ENCODE peak calls at places on chromosome 12, in nine cellular contexts. One of them, this sample, is unnamed.
A peak's percentile ranks its signal among the peaks of the same experiment; 100 is the strongest.

GRCh38 chr12:79566452-79566851 is 124.3 kb downstream of the PAWR start:
- DNase-seq in K562: no peak
- DNase-seq in prostate gland: peak; percentile 43
- DNase-seq in endothelial cell of umbilical vein: peak; percentile 89
- DNase-seq in spleen: no peak
- DNase-seq in stomach: no peak
- DNase-seq in sigmoid colon: no peak
- DNase-seq in transverse colon: no peak
- DNase-seq in upper lobe of left lung: no peak
- DNase-seq in this sample: no peak

GRCh38 chr12:116370004-116370404 is 92.5 kb upstream of the MED13L start:
- DNase-seq in prostate gland: no peak
- DNase-seq in stomach: no peak
- DNase-seq in upper lobe of left lung: no peak
- DNase-seq in K562: no peak
- DNase-seq in spleen: peak; percentile 25
- DNase-seq in sigmoid colon: no peak
- DNase-seq in transverse colon: no peak
- DNase-seq in endothelial cell of umbilical vein: no peak
- DNase-seq in this sample: no peak

GRCh38 chr12:7162691-7163114 is 26.8 kb upstream of the PEX5 start:
- DNase-seq in upper lobe of left lung: peak; percentile 66
- DNase-seq in K562: peak; percentile 43
- DNase-seq in sigmoid colon: peak; percentile 60
- DNase-seq in spleen: no peak
- DNase-seq in prostate gland: peak; percentile 24
- DNase-seq in stomach: peak; percentile 50
- DNase-seq in endothelial cell of umbilical vein: no peak
- DNase-seq in transverse colon: peak; percentile 32
- DNase-seq in this sample: no peak

GRCh38 chr12:93065896-93066295 is 136.8 kb upstream of the EEA1 start:
- DNase-seq in upper lobe of left lung: no peak
- DNase-seq in stomach: no peak
- DNase-seq in sigmoid colon: no peak
- DNase-seq in spleen: no peak
- DNase-seq in K562: no peak
- DNase-seq in transverse colon: no peak
- DNase-seq in prostate gland: no peak
- DNase-seq in endothelial cell of umbilical vein: no peak
- DNase-seq in this sample: no peak

GRCh38 chr12:71900091-71900490 is 38.6 kb upstream of the TPH2 start:
- DNase-seq in spleen: no peak
- DNase-seq in prostate gland: no peak
- DNase-seq in upper lobe of left lung: no peak
- DNase-seq in transverse colon: no peak
- DNase-seq in sigmoid colon: no peak
- DNase-seq in stomach: no peak
- DNase-seq in K562: no peak
- DNase-seq in endothelial cell of umbilical vein: peak; percentile 43
- DNase-seq in this sample: no peak

GRCh38 chr12:107304588-107305532 is 211.5 kb upstream of the CRY1 start:
- DNase-seq in prostate gland: no peak
- DNase-seq in endothelial cell of umbilical vein: no peak
- DNase-seq in sigmoid colon: no peak
- DNase-seq in K562: no peak
- DNase-seq in transverse colon: no peak
- DNase-seq in spleen: no peak
- DNase-seq in stomach: no peak
- DNase-seq in upper lobe of left lung: no peak
- DNase-seq in this sample: no peak

GRCh38 chr12:106871477-106871876 is 84.2 kb upstream of the TMEM263 start:
- DNase-seq in sigmoid colon: no peak
- DNase-seq in endothelial cell of umbilical vein: no peak
- DNase-seq in transverse colon: no peak
- DNase-seq in stomach: no peak
- DNase-seq in K562: no peak
- DNase-seq in spleen: no peak
- DNase-seq in prostate gland: no peak
- DNase-seq in upper lobe of left lung: no peak
- DNase-seq in this sample: no peak

GRCh38 chr12:104710940-104711725 is 247.0 kb downstream of the SLC41A2 start:
- DNase-seq in endothelial cell of umbilical vein: no peak
- DNase-seq in K562: no peak
- DNase-seq in prostate gland: no peak
- DNase-seq in stomach: no peak
- DNase-seq in upper lobe of left lung: no peak
- DNase-seq in transverse colon: no peak
- DNase-seq in sigmoid colon: no peak
- DNase-seq in spleen: no peak
- DNase-seq in this sample: no peak

GRCh38 chr12:113459981-113460380 is 11.7 kb downstream of the LHX5 start:
- DNase-seq in K562: no peak
- DNase-seq in endothelial cell of umbilical vein: no peak
- DNase-seq in spleen: no peak
- DNase-seq in stomach: no peak
- DNase-seq in upper lobe of left lung: no peak
- DNase-seq in prostate gland: no peak
- DNase-seq in sigmoid colon: no peak
- DNase-seq in transverse colon: no peak
- DNase-seq in this sample: no peak

GRCh38 chr12:96195845-96196451 is 1.8 kb downstream of the ELK3 start:
- DNase-seq in spleen: peak; percentile 83
- DNase-seq in transverse colon: peak; percentile 26
- DNase-seq in sigmoid colon: no peak
- DNase-seq in K562: no peak
- DNase-seq in stomach: no peak
- DNase-seq in prostate gland: no peak
- DNase-seq in upper lobe of left lung: no peak
- DNase-seq in endothelial cell of umbilical vein: peak; percentile 76
- DNase-seq in this sample: no peak

GRCh38 chr12:70398862-70399261 is 32.8 kb downstream of the KCNMB4 start:
- DNase-seq in upper lobe of left lung: no peak
- DNase-seq in prostate gland: no peak
- DNase-seq in endothelial cell of umbilical vein: no peak
- DNase-seq in spleen: no peak
- DNase-seq in sigmoid colon: no peak
- DNase-seq in transverse colon: no peak
- DNase-seq in stomach: no peak
- DNase-seq in K562: no peak
- DNase-seq in this sample: no peak

DNA sequence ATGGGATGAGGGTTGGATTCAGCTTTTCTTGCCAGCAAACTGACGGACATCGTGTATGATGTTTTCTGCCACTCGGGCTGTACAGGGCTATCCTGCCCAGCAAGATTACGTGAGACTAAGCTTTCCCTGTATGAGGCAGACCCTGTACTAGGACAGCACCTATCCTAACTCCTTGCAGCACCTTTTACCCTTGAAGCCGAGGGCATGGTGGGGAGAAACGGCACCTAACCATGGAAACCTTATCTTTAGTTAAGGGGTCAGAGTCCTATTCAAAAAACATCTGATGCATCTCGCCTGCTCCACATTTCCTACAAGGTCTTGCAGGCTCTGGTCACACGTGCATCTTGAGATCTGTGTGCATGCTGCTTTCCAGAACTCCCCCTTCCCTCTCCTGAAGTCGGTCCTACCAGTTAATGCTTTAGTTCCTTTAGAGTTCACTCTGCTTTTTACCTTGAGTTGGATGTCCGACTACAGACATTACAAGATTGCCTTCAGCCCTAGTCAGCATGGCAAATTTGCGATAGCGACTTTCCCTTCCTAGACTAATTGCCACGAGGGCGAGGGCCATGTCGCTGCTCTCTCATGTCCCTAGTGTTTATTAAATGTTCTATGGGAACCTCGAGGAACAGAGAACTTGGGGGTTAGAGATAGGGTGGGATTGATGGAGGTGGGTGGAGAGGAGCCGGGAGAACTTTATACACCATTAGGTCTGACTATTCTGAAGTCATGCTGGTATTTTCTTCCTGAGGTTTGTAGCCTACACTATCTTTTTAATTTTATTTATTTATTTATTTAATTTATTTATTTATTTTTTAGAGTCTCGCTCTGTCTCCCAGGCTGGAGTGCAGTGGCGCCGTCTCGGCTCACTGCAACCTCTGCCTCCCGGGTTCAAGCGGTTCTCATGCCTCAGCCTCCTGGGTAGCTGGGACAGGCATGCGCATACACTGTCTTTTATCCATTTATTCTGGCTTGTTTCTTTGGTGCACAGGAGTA is 6.6 kb downstream of the RAN start:
- DNase-seq in stomach: no peak
- DNase-seq in endothelial cell of umbilical vein: no peak
- DNase-seq in K562: peak; percentile 21
- DNase-seq in transverse colon: no peak
- DNase-seq in spleen: no peak
- DNase-seq in prostate gland: no peak
- DNase-seq in sigmoid colon: peak; percentile 11
- DNase-seq in upper lobe of left lung: no peak
- DNase-seq in this sample: no peak
- TF ChIP-seq POLR2A in stomach: no peak
- TF ChIP-seq POLR2A in endothelial cell of umbilical vein: peak; percentile 47
- TF ChIP-seq POLR2A in K562: peak; percentile 80
- TF ChIP-seq POLR2A in transverse colon: no peak
- TF ChIP-seq POLR2A in spleen: no peak
- TF ChIP-seq POLR2A in prostate gland: no peak
- TF ChIP-seq POLR2A in sigmoid colon: no peak
- TF ChIP-seq POLR2A in upper lobe of left lung: no peak
- TF ChIP-seq POLR2A in this sample: peak; percentile 78

DNA sequence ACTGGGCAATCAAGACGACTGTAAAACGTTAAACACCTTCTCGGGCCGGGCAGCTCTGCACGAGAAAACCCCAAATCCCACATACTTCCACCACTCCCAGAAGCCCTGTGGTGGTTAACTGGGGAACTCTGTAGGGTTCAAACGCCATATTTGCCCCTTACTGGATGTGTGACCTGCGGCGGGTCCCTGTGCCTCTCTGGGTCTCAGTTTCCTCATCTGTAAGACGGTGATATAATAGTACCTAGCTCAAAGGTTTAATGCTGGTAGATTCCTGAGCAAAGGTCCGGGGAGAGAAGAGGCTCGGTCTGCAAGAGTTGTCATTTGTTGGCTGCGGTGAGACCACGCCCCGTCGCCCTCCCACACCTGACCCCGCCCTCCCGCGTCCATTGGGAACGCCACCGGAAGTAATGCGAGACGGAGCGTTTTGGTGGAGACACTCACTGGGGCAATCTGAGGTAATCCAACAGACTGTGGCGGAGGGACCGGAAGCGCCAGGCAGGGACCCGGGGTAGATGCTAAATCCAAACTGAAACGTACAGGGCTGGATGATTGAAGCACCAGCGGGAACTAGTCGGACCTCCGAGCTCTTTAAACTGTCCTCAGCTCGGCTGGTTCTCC is 661 bp upstream of the OGFOD2 start:
- DNase-seq in prostate gland: peak; percentile 98
- DNase-seq in endothelial cell of umbilical vein: peak; percentile 99
- DNase-seq in stomach: peak; percentile 99
- DNase-seq in upper lobe of left lung: peak; percentile 98
- DNase-seq in K562: peak; percentile 86
- DNase-seq in spleen: peak; percentile 99
- DNase-seq in transverse colon: peak; percentile 99
- DNase-seq in sigmoid colon: peak; percentile 99
- DNase-seq in this sample: peak; percentile 88
- TF ChIP-seq POLR2AphosphoS5 in prostate gland: peak; percentile 96
- TF ChIP-seq POLR2AphosphoS5 in endothelial cell of umbilical vein: peak; percentile 33
- TF ChIP-seq POLR2AphosphoS5 in stomach: peak; percentile 77
- TF ChIP-seq POLR2AphosphoS5 in upper lobe of left lung: peak; percentile 90
- TF ChIP-seq POLR2AphosphoS5 in K562: peak; percentile 48
- TF ChIP-seq POLR2AphosphoS5 in spleen: peak; percentile 81
- TF ChIP-seq POLR2AphosphoS5 in transverse colon: peak; percentile 79
- TF ChIP-seq POLR2AphosphoS5 in sigmoid colon: peak; percentile 27
- TF ChIP-seq POLR2AphosphoS5 in this sample: no peak

GRCh38 chr12:91846466-91847055 is 299.1 kb downstream of the BTG1 start:
- DNase-seq in K562: no peak
- DNase-seq in upper lobe of left lung: no peak
- DNase-seq in stomach: no peak
- DNase-seq in prostate gland: no peak
- DNase-seq in sigmoid colon: no peak
- DNase-seq in endothelial cell of umbilical vein: peak; percentile 54
- DNase-seq in spleen: no peak
- DNase-seq in transverse colon: no peak
- DNase-seq in this sample: no peak

GRCh38 chr12:91841786-91842185 is 303.9 kb downstream of the BTG1 start:
- DNase-seq in endothelial cell of umbilical vein: no peak
- DNase-seq in K562: no peak
- DNase-seq in transverse colon: no peak
- DNase-seq in spleen: no peak
- DNase-seq in sigmoid colon: no peak
- DNase-seq in upper lobe of left lung: no peak
- DNase-seq in prostate gland: no peak
- DNase-seq in stomach: no peak
- DNase-seq in this sample: no peak

GRCh38 chr12:91845365-91845764 is 300.3 kb downstream of the BTG1 start:
- DNase-seq in K562: no peak
- DNase-seq in endothelial cell of umbilical vein: no peak
- DNase-seq in stomach: no peak
- DNase-seq in upper lobe of left lung: no peak
- DNase-seq in transverse colon: no peak
- DNase-seq in prostate gland: no peak
- DNase-seq in sigmoid colon: no peak
- DNase-seq in spleen: no peak
- DNase-seq in this sample: no peak
- TF ChIP-seq POLR2A in K562: no peak
- TF ChIP-seq POLR2A in endothelial cell of umbilical vein: no peak
- TF ChIP-seq POLR2A in stomach: no peak
- TF ChIP-seq POLR2A in upper lobe of left lung: no peak
- TF ChIP-seq POLR2A in transverse colon: no peak
- TF ChIP-seq POLR2A in prostate gland: no peak
- TF ChIP-seq POLR2A in sigmoid colon: no peak
- TF ChIP-seq POLR2A in spleen: no peak
- TF ChIP-seq POLR2A in this sample: no peak

GRCh38 chr12:132529899-132530298 is 39.9 kb downstream of the FBRSL1 start:
- DNase-seq in spleen: no peak
- DNase-seq in sigmoid colon: no peak
- DNase-seq in prostate gland: no peak
- DNase-seq in upper lobe of left lung: no peak
- DNase-seq in transverse colon: no peak
- DNase-seq in stomach: no peak
- DNase-seq in K562: no peak
- DNase-seq in endothelial cell of umbilical vein: no peak
- DNase-seq in this sample: no peak

GRCh38 chr12:132529156-132529839 is 39.3 kb downstream of the FBRSL1 start:
- DNase-seq in prostate gland: no peak
- DNase-seq in upper lobe of left lung: no peak
- DNase-seq in spleen: no peak
- DNase-seq in endothelial cell of umbilical vein: no peak
- DNase-seq in K562: no peak
- DNase-seq in transverse colon: no peak
- DNase-seq in stomach: no peak
- DNase-seq in sigmoid colon: no peak
- DNase-seq in this sample: no peak

GRCh38 chr12:132530851-132531250 is 40.9 kb downstream of the FBRSL1 start:
- DNase-seq in stomach: no peak
- DNase-seq in prostate gland: no peak
- DNase-seq in transverse colon: no peak
- DNase-seq in K562: no peak
- DNase-seq in endothelial cell of umbilical vein: no peak
- DNase-seq in sigmoid colon: no peak
- DNase-seq in spleen: no peak
- DNase-seq in upper lobe of left lung: no peak
- DNase-seq in this sample: no peak

GRCh38 chr12:132528564-132529106 is 38.7 kb downstream of the FBRSL1 start:
- DNase-seq in stomach: no peak
- DNase-seq in upper lobe of left lung: no peak
- DNase-seq in prostate gland: no peak
- DNase-seq in spleen: no peak
- DNase-seq in sigmoid colon: no peak
- DNase-seq in endothelial cell of umbilical vein: no peak
- DNase-seq in K562: no peak
- DNase-seq in transverse colon: no peak
- DNase-seq in this sample: no peak

GRCh38 chr12:132530451-132530850 is 40.5 kb downstream of the FBRSL1 start:
- DNase-seq in K562: no peak
- DNase-seq in upper lobe of left lung: no peak
- DNase-seq in transverse colon: no peak
- DNase-seq in prostate gland: no peak
- DNase-seq in stomach: no peak
- DNase-seq in spleen: no peak
- DNase-seq in endothelial cell of umbilical vein: no peak
- DNase-seq in sigmoid colon: no peak
- DNase-seq in this sample: no peak
- TF ChIP-seq POLR2AphosphoS5 in K562: no peak
- TF ChIP-seq POLR2AphosphoS5 in upper lobe of left lung: no peak
- TF ChIP-seq POLR2AphosphoS5 in transverse colon: no peak
- TF ChIP-seq POLR2AphosphoS5 in prostate gland: no peak
- TF ChIP-seq POLR2AphosphoS5 in stomach: no peak
- TF ChIP-seq POLR2AphosphoS5 in spleen: no peak
- TF ChIP-seq POLR2AphosphoS5 in endothelial cell of umbilical vein: no peak
- TF ChIP-seq POLR2AphosphoS5 in sigmoid colon: no peak
- TF ChIP-seq POLR2AphosphoS5 in this sample: no peak

This sample was measured in GM12891.